ENCODE peak calls at places on chromosomes 11 and 22, in four cellular contexts. H, Q, T and W are unnamed samples.

GRCh38 chr11:11569936-11570491 is 51.8 kb downstream of the GALNT18 start:
- DNase-seq in H (no peak), Q (no peak), T (peak), W (peak)

GRCh38 chr22:37804886-37805857 is 2.6 kb upstream of the GCAT start:
- DNase-seq in H (peak), Q (peak), T (peak), W (peak)

GRCh38 chr11:4863893-4864292 is 14.9 kb upstream of the OR51S1 start:
- DNase-seq in H (no peak), Q (no peak), T (no peak), W (no peak)

GRCh38 chr11:12090761-12091261 is 19.6 kb upstream of the MICAL2 start:
- DNase-seq in H (peak), Q (no peak), T (no peak), W (peak)

GRCh38 chr11:69450857-69451220 is 30.6 kb upstream of the LINC01488 start:
- DNase-seq in H (no peak), Q (no peak), T (no peak), W (no peak)

GRCh38 chr11:1206391-1207271 is 16.2 kb upstream of the MUC5B start:
- DNase-seq in H (no peak), Q (no peak), T (no peak), W (no peak)

GRCh38 chr11:29527391-29527936 is 489.4 kb downstream of the KCNA4 start:
- DNase-seq in H (peak), Q (peak), T (peak), W (no peak)

GRCh38 chr11:43547411-43547718 is 133.2 kb upstream of the HSD17B12 start:
- DNase-seq in H (no peak), Q (no peak), T (no peak), W (no peak)

GRCh38 chr22:27980424-27981148 is 61.5 kb upstream of the PITPNB start:
- DNase-seq in H (no peak), Q (no peak), T (no peak), W (no peak)

GRCh38 chr11:35555238-35555887 is 29.9 kb upstream of the PAMR1 start:
- DNase-seq in H (no peak), Q (peak), T (no peak), W (no peak)

GRCh38 chr22:18927573-18927972 is 8.5 kb downstream of the PRODH start:
- DNase-seq in H (no peak), Q (no peak), T (no peak), W (no peak)

GRCh38 chr22:27615408-27615807 is 186.1 kb downstream of the MN1 start:
- DNase-seq in H (no peak), Q (no peak), T (no peak), W (no peak)

GRCh38 chr22:45499746-45500145 is 2.9 kb upstream of the FBLN1 start:
- DNase-seq in H (no peak), Q (no peak), T (no peak), W (no peak)

GRCh38 chr11:61369372-61370348 is 7.5 kb downstream of the TMEM138 start:
- DNase-seq in H (no peak), Q (peak), T (no peak), W (no peak)

GRCh38 chr11:8265681-8266241 is 2.1 kb upstream of the LMO1 start:
- DNase-seq in H (no peak), Q (no peak), T (no peak), W (no peak)

GRCh38 chr11:66595245-66595904 is 2.4 kb downstream of the CCS start:
- DNase-seq in H (no peak), Q (peak), T (no peak), W (no peak)

GRCh38 chr11:33907419-33907818 is 15.5 kb upstream of the LMO2 start:
- DNase-seq in H (no peak), Q (no peak), T (no peak), W (no peak)

GRCh38 chr11:2807801-2808241 is 77.8 kb downstream of the CDKN1C start:
- DNase-seq in H (no peak), Q (no peak), T (no peak), W (no peak)

GRCh38 chr22:50611341-50612060 is 10.9 kb downstream of the MAPK8IP2 start:
- DNase-seq in H (no peak), Q (no peak), T (no peak), W (peak)

GRCh38 chr11:63911440-63911839 is 5.5 kb downstream of the RCOR2 start:
- DNase-seq in H (no peak), Q (no peak), T (no peak), W (no peak)

GRCh38 chr11:109590782-109591181 is 168.8 kb downstream of the C11orf87 start:
- DNase-seq in H (no peak), Q (no peak), T (no peak), W (no peak)

GRCh38 chr22:21446128-21446826 is 20.9 kb upstream of the TMEM191C start:
- DNase-seq in H (no peak), Q (no peak), T (no peak), W (peak)

GRCh38 chr22:49996532-49997220 is 15.9 kb downstream of the IL17REL start:
- DNase-seq in H (no peak), Q (no peak), T (no peak), W (no peak)

GRCh38 chr11:96827164-96827563 is 437.4 kb downstream of the JRKL start:
- DNase-seq in H (no peak), Q (peak), T (no peak), W (no peak)

GRCh38 chr11:64879226-64879900 is 942 bp upstream of the EHD1 start:
- DNase-seq in H (no peak), Q (no peak), T (peak), W (peak)

GRCh38 chr22:25492950-25493790 is 71.3 kb upstream of the GRK3 start:
- DNase-seq in H (no peak), Q (no peak), T (no peak), W (no peak)

GRCh38 chr11:44570411-44571155 is 5.1 kb downstream of the CD82 start:
- DNase-seq in H (no peak), Q (no peak), T (no peak), W (no peak)

GRCh38 chr11:44566952-44567875 is 1.8 kb downstream of the CD82 start:
- DNase-seq in H (no peak), Q (no peak), T (no peak), W (no peak)

GRCh38 chr11:44567876-44568256 is 2.4 kb downstream of the CD82 start:
- DNase-seq in H (no peak), Q (no peak), T (no peak), W (no peak)

GRCh38 chr11:44568358-44568705 is 2.9 kb downstream of the CD82 start:
- DNase-seq in H (no peak), Q (no peak), T (no peak), W (no peak)

GRCh38 chr11:44568706-44569473 is 3.4 kb downstream of the CD82 start:
- DNase-seq in H (no peak), Q (peak), T (peak), W (peak)
- H3K4me3 ChIP-seq in H (no peak), Q (no peak), T (no peak), W (no peak)

GRCh38 chr11:68296344-68297051 is 15.9 kb upstream of the LRP5 start:
- DNase-seq in H (no peak), Q (no peak), T (no peak), W (no peak)

GRCh38 chr11:68298659-68299516 is 13.5 kb upstream of the LRP5 start:
- DNase-seq in H (no peak), Q (no peak), T (no peak), W (no peak)

GRCh38 chr11:68297494-68297811 is 14.9 kb upstream of the LRP5 start:
- DNase-seq in H (no peak), Q (no peak), T (no peak), W (no peak)

GRCh38 chr11:68297052-68297378 is 15.4 kb upstream of the LRP5 start:
- DNase-seq in H (no peak), Q (no peak), T (no peak), W (no peak)

GRCh38 chr11:68297812-68298658 is 14.4 kb upstream of the LRP5 start:
- DNase-seq in H (peak), Q (peak), T (peak), W (peak)
- TF ChIP-seq POLR2A in H (no peak), Q (no peak), T (no peak), W (no peak)

DNA sequence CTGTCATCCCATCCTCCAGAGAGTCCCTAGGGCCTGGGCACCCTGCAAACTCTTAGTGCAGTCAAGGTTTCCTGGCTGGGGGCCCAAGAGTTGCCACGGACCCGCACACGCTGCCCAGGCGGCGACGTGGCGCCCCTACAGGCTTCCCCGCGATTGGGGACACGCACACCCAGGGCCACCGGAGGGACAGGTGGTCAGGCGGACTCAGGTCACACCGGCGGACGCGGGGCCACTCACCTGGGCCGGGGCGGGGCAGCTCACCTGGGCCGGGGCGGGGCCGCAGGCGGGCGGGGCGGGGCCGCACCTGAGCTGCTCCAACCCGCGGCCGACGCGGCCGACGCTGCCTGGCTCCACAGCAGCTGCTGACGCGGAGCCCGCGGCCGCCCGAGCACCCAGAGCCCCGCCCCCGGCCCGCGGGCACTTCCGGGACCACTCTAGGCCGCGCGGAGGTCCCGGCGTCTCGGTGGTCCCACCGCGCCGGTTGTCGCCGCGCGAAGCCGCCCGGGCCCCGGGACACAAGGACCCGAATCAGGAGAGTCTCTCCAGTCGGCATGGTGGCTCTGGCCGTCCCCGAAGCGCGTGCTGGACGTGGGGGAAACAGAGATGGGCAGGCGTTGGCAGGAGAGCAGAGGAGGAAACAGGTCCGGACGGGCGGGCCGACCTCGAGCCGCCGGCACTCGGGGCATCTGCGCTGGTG is at the start of gene ZNF70:
- DNase-seq in H (peak), Q (peak), T (peak), W (peak)
- TF ChIP-seq CTCF in H (no peak), Q (peak), T (peak), W (no peak)

GRCh38 chr11:100584201-100584600 is 102.9 kb upstream of the ARHGAP42 start:
- DNase-seq in H (no peak), Q (no peak), T (no peak), W (no peak)
- H3K4me3 ChIP-seq in H (no peak), Q (no peak), T (no peak), W (no peak)

GRCh38 chr22:41892721-41893120 is 22.2 kb downstream of the SHISA8 start:
- DNase-seq in H (no peak), Q (no peak), T (no peak), W (no peak)
- TF ChIP-seq POLR2A in H (no peak), Q (no peak), T (no peak), W (no peak)

DNA sequence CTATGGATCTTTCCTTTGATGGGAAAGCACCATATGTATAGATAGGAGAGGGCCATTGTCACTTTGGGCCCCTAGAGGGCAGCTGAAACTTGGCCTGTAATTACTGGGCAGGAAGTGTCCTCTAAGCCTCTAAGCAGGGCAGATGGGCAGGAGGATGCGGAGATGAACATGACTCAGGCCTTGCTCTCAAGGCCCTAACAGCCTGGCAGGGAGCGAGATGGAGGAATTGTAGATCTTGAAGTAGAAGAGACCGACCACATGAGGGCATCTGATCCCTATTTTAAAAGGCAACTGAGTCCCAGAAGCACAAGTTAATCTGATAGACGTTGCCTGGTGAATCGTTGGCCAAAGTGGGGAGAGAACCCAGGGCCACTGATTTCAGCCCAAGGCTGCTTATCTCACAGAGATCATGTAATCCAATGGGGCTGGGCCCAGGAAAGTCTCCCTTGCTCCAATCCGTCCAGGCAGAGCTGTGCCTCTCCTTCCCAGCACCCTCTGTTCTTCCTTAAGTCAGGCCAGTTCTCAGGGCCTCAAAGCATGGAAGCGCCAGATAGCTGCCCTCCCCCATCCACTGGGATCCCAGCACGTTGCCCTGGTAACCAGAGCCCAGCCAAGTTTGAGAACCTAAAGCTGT is 2.5 kb upstream of the SEPTIN3 start:
- DNase-seq in H (peak), Q (peak), T (peak), W (no peak)
- TF ChIP-seq CTCF in H (peak), Q (peak), T (peak), W (no peak)

GRCh38 chr11:75022289-75022688 is 33.6 kb downstream of the NEU3 start:
- DNase-seq in H (no peak), Q (no peak), T (no peak), W (no peak)

GRCh38 chr11:75023446-75024067 is 34.8 kb downstream of the NEU3 start:
- DNase-seq in H (no peak), Q (peak), T (no peak), W (no peak)

GRCh38 chr11:75024764-75025211 is 36.1 kb downstream of the NEU3 start:
- DNase-seq in H (no peak), Q (no peak), T (no peak), W (no peak)

GRCh38 chr11:75024068-75024449 is 35.3 kb downstream of the NEU3 start:
- DNase-seq in H (no peak), Q (no peak), T (no peak), W (no peak)

GRCh38 chr11:75022759-75023396 is 34.1 kb downstream of the NEU3 start:
- DNase-seq in H (peak), Q (peak), T (peak), W (peak)
- H3K4me3 ChIP-seq in H (no peak), Q (no peak), T (no peak), W (no peak)